ENCODE peak calls at places on chromosomes 4 and X, in seven cellular contexts. O is Peyer's patch, D is adrenal gland, U is tibial artery, I is ascending aorta, Q is HepG2, W is osteocyte. V is an unnamed sample.

GRCh38 chr4:165325732-165326512 is 1.5 kb upstream of the MSMO1 start:
- DNase-seq in I (no peak), U (no peak), Q (peak; percentile 49), D (peak; percentile 55), O (no peak), W (no peak), V (no peak)

GRCh38 chr4:157674699-157675098 is 454.2 kb downstream of the GRIA2 start:
- DNase-seq in I (no peak), O (no peak), W (no peak), D (no peak), Q (no peak), U (no peak), V (no peak)

GRCh38 chr4:23920716-23921446 is 31.0 kb upstream of the PPARGC1A start:
- DNase-seq in U (no peak), O (peak; percentile 59), I (no peak), W (no peak), Q (no peak), D (no peak), V (no peak)

GRCh38 chrX:29225670-29226069 is 638.4 kb downstream of the IL1RAPL1 start:
- DNase-seq in O (no peak), Q (no peak), W (no peak), U (no peak), I (no peak), D (no peak), V (no peak)

GRCh38 chrX:88660836-88661235 is 86.2 kb upstream of the CPXCR1 start:
- DNase-seq in U (no peak), W (no peak), Q (no peak), D (no peak), O (no peak), I (no peak), V (no peak)

GRCh38 chrX:102650903-102651241 is 411 bp upstream of the GPRASP1 start:
- DNase-seq in Q (no peak), I (no peak), D (no peak), U (no peak), W (no peak), O (no peak), V (no peak)

GRCh38 chrX:133594156-133594555 is 178.9 kb upstream of the GPC4 start:
- DNase-seq in O (no peak), W (no peak), U (no peak), I (no peak), Q (no peak), D (no peak), V (no peak)

GRCh38 chr4:185221912-185222311 is 12.5 kb downstream of the SNX25 start:
- DNase-seq in O (no peak), W (no peak), I (no peak), U (no peak), Q (no peak), D (no peak), V (no peak)

GRCh38 chr4:3822230-3822947 is 56.2 kb downstream of the ADRA2C start:
- DNase-seq in O (no peak), W (no peak), U (no peak), I (no peak), D (no peak), Q (peak; percentile 15), V (peak; percentile 84)

GRCh38 chrX:154980330-154981115 is 42.0 kb downstream of the F8 start:
- DNase-seq in O (peak; percentile 65), D (peak; percentile 83), U (peak; percentile 74), W (peak; percentile 87), I (peak; percentile 81), Q (peak; percentile 54), V (peak; percentile 13)

GRCh38 chr4:81635747-81636146 is 164.0 kb upstream of the RASGEF1B start:
- DNase-seq in W (no peak), I (peak; percentile 62), O (peak; percentile 59), Q (no peak), U (peak; percentile 67), D (peak; percentile 48), V (no peak)

GRCh38 chr4:182808673-182809416 is 108.3 kb downstream of the DCTD start:
- DNase-seq in U (no peak), O (no peak), D (no peak), I (no peak), Q (no peak), W (no peak), V (no peak)

GRCh38 chr4:74364649-74365491 is at the start of gene EREG:
- DNase-seq in U (no peak), W (peak; percentile 86), D (no peak), Q (no peak), O (peak; percentile 64), I (no peak), V (no peak)

DNA sequence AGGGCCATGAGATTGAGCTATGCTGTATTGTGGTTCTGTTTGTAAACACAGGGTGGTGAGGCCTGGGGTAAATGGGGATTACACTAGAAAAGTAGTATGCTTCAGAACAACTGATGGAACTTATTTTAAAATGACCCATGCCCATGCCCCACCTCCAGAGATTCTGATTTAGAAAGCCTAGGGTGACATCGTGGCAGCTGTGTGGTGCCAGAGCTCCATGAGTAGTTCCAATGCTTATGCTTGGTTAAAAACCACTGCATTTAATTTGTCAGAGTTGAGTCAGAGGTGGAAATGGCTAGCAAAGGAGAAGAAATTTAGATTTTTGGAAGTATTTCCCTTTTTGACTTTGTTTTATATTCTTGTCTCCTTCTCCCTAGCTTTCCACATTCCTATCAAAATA is 63.4 kb upstream of the PDE5A start:
- DNase-seq in W (no peak), D (no peak), U (no peak), I (peak; percentile 74), O (no peak), Q (no peak), V (no peak)
- TF ChIP-seq CTCF in W (peak; percentile 29), D (no peak), U (peak; percentile 25), I (peak; percentile 66), O (no peak), Q (no peak), V (no peak)

GRCh38 chr4:120771907-120772306 is 150.6 kb downstream of the PRDM5 start:
- DNase-seq in Q (peak; percentile 1), D (no peak), O (no peak), I (no peak), W (no peak), U (no peak), V (no peak)
- TF ChIP-seq CTCF in Q (no peak), D (no peak), O (no peak), I (no peak), W (no peak), U (no peak), V (no peak)

GRCh38 chrX:118325453-118325852 is 20.5 kb upstream of the WDR44 start:
- DNase-seq in O (no peak), W (no peak), I (no peak), U (no peak), D (no peak), Q (no peak), V (no peak)
- TF ChIP-seq CTCF in O (peak; percentile 26), W (peak; percentile 59), I (peak; percentile 15), U (no peak), D (peak; percentile 13), Q (no peak), V (peak; percentile 11)

DNA sequence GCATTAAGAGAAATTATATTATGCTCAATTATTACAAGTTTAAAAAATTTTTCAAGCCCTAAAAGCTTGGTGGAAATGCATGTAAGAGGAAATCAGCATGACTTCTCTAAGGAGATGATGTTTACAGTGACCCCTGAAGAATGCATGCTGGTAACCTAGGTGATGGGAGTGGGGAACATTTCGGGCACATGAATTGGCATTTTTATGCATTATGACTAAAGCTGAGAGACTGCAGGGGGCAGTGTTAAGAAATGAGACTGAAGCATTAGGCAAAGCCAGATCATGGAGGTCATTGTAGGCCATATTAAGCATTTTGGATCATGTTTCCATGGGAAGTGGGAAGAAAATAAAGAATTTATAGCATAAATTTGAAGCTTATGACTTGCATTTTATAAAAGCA is 421.3 kb downstream of the FAT4 start:
- DNase-seq in D (no peak), U (no peak), Q (peak; percentile 3), O (no peak), I (no peak), W (no peak), V (no peak)
- TF ChIP-seq CTCF in D (no peak), U (no peak), Q (peak; percentile 20), O (no peak), I (no peak), W (peak; percentile 61), V (peak; percentile 11)

DNA sequence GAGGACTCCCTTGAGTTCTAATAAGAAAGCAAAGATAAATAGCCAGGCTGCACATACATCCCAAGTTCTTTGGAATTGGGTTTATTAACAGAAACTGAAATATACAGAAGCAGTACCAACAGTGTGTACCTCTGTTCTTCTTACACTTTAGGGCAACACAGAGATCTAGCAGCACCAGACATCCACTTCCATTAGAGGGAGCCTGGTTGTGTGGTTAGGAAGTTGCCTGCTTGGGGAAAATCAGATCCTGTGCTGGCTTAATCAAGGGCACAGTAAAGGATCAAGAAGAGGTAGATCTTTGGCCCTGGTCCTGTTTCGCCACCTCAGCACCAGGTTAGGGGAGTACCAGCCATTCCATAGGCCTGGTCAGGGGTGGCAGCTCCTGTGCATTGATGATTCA is 231.1 kb upstream of the ARHGAP24 start:
- DNase-seq in D (no peak), I (no peak), Q (no peak), W (no peak), O (no peak), U (no peak), V (no peak)
- TF ChIP-seq CTCF in D (no peak), I (no peak), Q (no peak), W (no peak), O (no peak), U (no peak), V (no peak)

GRCh38 chrX:80663331-80663730 is 146.3 kb downstream of the BRWD3 start:
- DNase-seq in W (no peak), U (no peak), D (no peak), Q (no peak), O (no peak), I (no peak), V (no peak)
- TF ChIP-seq CTCF in W (no peak), U (no peak), D (no peak), Q (no peak), O (no peak), I (no peak), V (no peak)